ENCODE peak calls at places on chromosomes 12 and 14, in six cellular contexts. I, T, L, G, N and S are unnamed samples. For H3K36me3, the result is how much of the 10 kb centered on the place peaks cover.

GRCh38 chr12:109772622-109773321 is 59.1 kb downstream of the FAM222A start:
- DNase-seq in T (no peak), I (peak), N (no peak), G (no peak), L (no peak), S (no peak)

GRCh38 chr12:18443768-18444437 is 182.6 kb downstream of the PIK3C2G start:
- DNase-seq in I (no peak), N (no peak), G (no peak), T (no peak), L (peak), S (no peak)

GRCh38 chr12:88258396-88258795 is 116.3 kb downstream of the TMTC3 start:
- DNase-seq in G (no peak), N (no peak), L (no peak), T (no peak), I (no peak), S (peak)

GRCh38 chr14:63614964-63615363 is 26.7 kb downstream of the WDR89 start:
- DNase-seq in L (peak), T (no peak), I (no peak), N (no peak), G (no peak), S (no peak)

GRCh38 chr12:31790759-31791158 is 61.9 kb upstream of the AMN1 start:
- DNase-seq in G (no peak), I (no peak), L (no peak), T (no peak), N (no peak), S (no peak)

GRCh38 chr12:94973202-94973601 is 30.3 kb downstream of the NDUFA12 start:
- DNase-seq in G (no peak), N (no peak), L (peak), I (no peak), T (no peak), S (no peak)

GRCh38 chr14:55867726-55868125 is 250.5 kb upstream of the PELI2 start:
- DNase-seq in G (no peak), I (no peak), L (peak), T (no peak), N (no peak), S (no peak)

GRCh38 chr14:104505085-104506074 is 74.2 kb upstream of the C14orf180 start:
- DNase-seq in G (no peak), L (no peak), I (peak), T (no peak), N (no peak), S (no peak)

GRCh38 chr14:99289394-99290189 is 17.6 kb upstream of the BCL11B start:
- DNase-seq in L (no peak), T (no peak), G (no peak), N (no peak), I (no peak), S (no peak)

GRCh38 chr12:9662488-9662887 is 7.0 kb upstream of the CLEC2D start:
- DNase-seq in I (no peak), G (no peak), L (peak), N (no peak), T (no peak), S (no peak)

GRCh38 chr14:69877492-69877891 is 1.7 kb upstream of the SMOC1 start:
- DNase-seq in I (no peak), G (no peak), L (peak), T (no peak), N (no peak), S (no peak)

GRCh38 chr14:106372870-106373657 is 846.7 kb downstream of the TMEM121 start:
- DNase-seq in N (no peak), T (peak), G (no peak), L (no peak), I (peak), S (no peak)

GRCh38 chr12:52575256-52575655 is 1.6 kb upstream of the KRT74 start:
- DNase-seq in L (no peak), G (no peak), N (no peak), I (peak), T (no peak), S (no peak)

GRCh38 chr14:87811246-87811645 is 181.7 kb downstream of the GALC start:
- DNase-seq in N (no peak), L (no peak), I (no peak), T (no peak), G (no peak), S (no peak)

GRCh38 chr12:75289678-75290200 is 40.4 kb downstream of the CAPS2 start:
- DNase-seq in I (no peak), L (peak), G (no peak), N (no peak), T (no peak), S (no peak)

DNA sequence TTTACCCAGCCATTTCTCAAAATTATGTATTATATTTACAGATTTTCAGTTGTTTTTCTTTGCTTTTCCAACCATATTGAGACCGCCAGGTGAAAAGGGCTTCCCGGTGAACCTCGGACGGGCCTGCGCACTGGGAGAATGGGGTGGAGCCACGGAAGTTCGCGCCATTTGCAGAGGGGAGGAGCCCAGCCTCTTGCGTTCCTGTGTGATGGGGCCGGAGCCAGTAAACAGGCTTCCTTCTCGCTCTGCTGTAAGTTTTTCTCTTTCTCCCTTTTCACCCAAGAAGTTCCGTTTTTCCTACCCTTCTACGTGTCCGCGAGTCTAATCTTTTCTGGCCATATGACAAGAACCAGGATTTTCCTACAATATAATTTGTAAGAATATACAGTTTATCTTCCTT is 1108.8 kb upstream of the SEL1L start:
- DNase-seq in T (peak), N (no peak), L (no peak), G (no peak), I (peak), S (no peak)
- H3K4me3 ChIP-seq in T (no peak), N (no peak), L (no peak), G (no peak), I (no peak), S (no peak)

GRCh38 chr14:71487941-71488340 is 444.3 kb upstream of the RGS6 start:
- DNase-seq in T (no peak), G (no peak), N (no peak), I (no peak), L (peak), S (no peak)

GRCh38 chr14:71483154-71483553 is 449.1 kb upstream of the RGS6 start:
- DNase-seq in T (no peak), N (no peak), L (no peak), G (no peak), I (no peak), S (no peak)

GRCh38 chr14:71486274-71486673 is 446.0 kb upstream of the RGS6 start:
- DNase-seq in T (peak), N (no peak), L (peak), G (no peak), I (no peak), S (no peak)

GRCh38 chr14:71487449-71487848 is 444.8 kb upstream of the RGS6 start:
- DNase-seq in L (no peak), T (no peak), I (no peak), N (no peak), G (no peak), S (no peak)

DNA sequence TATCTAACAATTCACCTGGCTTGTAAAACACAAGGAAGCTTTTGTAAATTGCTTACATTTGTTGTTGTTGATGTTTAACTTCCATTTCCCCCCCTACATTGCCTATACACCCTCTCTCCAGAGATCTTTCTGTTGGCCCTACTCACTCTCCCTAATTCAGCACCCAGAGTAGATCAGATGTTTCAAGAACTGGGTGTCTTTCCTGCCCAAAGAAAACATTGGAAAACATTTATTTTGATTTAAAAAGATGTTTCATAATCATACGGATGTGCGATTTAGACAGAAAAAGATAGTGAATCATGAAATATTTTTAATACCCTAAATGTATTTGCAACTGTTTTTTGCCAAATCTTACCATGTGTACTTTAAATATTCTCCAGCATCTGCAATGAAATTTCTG is 446.4 kb upstream of the RGS6 start:
- DNase-seq in L (no peak), G (no peak), N (no peak), T (no peak), I (no peak), S (no peak)
- TF ChIP-seq CTCF in L (no peak), G (no peak), N (no peak), T (no peak), I (no peak), S (no peak)

GRCh38 chr12:124769881-124770512 is 93.7 kb downstream of the SCARB1 start:
- DNase-seq in T (no peak), G (no peak), N (no peak), L (no peak), I (no peak), S (no peak)
- H3K36me3 ChIP-seq in T (under half), G (under half), N (under half), L (under half), I (under half), S (under half)

GRCh38 chr14:67814826-67815225 is 1.6 kb downstream of the ZFYVE26 start:
- DNase-seq in G (no peak), L (no peak), N (no peak), I (no peak), T (no peak), S (no peak)
- H3K4me3 ChIP-seq in G (no peak), L (no peak), N (peak), I (peak), T (no peak), S (no peak)

DNA sequence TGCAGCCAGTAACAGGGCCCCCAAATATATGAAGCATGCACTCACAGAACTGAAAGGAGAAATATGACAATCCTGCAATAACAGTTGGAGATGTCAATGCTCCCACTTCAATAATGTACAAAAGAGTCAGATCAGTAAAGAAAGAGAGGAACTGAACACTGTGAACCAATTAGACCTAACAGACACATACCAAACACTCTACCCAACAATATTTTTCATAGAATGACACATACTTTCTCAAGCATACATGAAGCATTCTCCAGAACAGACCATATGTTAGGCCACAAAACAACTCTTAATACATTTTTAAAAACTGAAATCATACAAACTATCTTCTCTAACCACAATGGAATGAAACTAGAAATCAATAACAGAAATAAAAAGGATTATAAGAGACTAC is 80.2 kb downstream of the ELK3 start:
- DNase-seq in T (no peak), N (no peak), G (no peak), L (peak), I (no peak), S (peak)
- TF ChIP-seq CTCF in T (no peak), N (no peak), G (no peak), L (no peak), I (no peak), S (no peak)

GRCh38 chr14:61502459-61503093 is 181.2 kb downstream of the PRKCH start:
- DNase-seq in T (no peak), L (peak), N (no peak), G (no peak), I (no peak), S (no peak)
- H3K36me3 ChIP-seq in T (under half), L (under half), N (under half), G (under half), I (under half), S (under half)

GRCh38 chr12:27285395-27285794 is 41.3 kb downstream of the STK38L start:
- DNase-seq in T (no peak), L (peak), N (no peak), G (no peak), I (no peak), S (no peak)
- H3K4me3 ChIP-seq in T (no peak), L (no peak), N (no peak), G (peak), I (no peak), S (no peak)

GRCh38 chr14:39474416-39474911 is 42.2 kb upstream of the FBXO33 start:
- DNase-seq in G (no peak), I (no peak), N (no peak), L (peak), T (no peak), S (no peak)

GRCh38 chr14:39467889-39468524 is 35.8 kb upstream of the FBXO33 start:
- DNase-seq in T (no peak), N (no peak), I (no peak), G (no peak), L (peak), S (no peak)

GRCh38 chr14:39472078-39472477 is 39.8 kb upstream of the FBXO33 start:
- DNase-seq in L (no peak), T (no peak), G (no peak), N (no peak), I (no peak), S (no peak)

DNA sequence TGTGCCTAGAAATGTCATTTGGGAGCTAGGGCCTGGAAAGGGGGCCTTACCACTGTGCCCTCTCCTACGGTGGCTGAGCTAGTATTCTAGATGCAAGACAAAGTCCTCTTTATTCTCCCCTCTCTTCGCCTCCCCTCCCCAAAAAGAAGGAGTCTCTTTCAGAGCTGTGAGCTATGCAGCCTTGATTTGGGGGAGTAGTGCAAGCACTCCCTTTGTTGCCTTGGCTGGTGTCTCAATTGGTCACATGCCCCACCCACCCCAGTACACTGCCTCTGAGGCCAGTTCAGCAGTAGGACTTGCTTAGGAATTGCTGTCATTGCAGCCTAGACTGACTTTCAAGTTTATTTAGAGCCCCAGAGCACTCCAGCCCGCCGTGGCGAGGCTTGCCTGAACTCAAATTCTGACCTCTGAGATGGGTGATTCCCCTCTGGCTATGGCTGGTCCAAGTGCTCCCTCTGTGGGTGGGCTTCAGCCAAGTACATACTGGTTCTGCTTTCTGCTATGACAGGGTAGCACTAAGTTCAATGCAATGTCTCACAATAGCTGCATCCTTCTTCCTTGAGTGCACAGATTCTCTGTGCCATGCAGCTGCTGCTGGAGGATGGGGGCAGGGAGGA is 37.0 kb upstream of the FBXO33 start:
- DNase-seq in L (no peak), I (no peak), T (no peak), N (no peak), G (no peak), S (no peak)
- TF ChIP-seq CTCF in L (peak), I (no peak), T (no peak), N (no peak), G (no peak), S (no peak)